ENCODE peak calls at places on chromosomes 6 and 20, in eight cellular contexts. V, B, X, J, H, W, A and C are unnamed samples.
A peak's percentile ranks its signal among the peaks of the same experiment; 100 is the strongest.

GRCh38 chr6:111712398-111712797 is 106.7 kb upstream of the TRAF3IP2 start:
- DNase-seq in A (peak; percentile 87), X (no peak), J (peak; percentile 47), V (no peak), W (peak; percentile 95), H (peak; percentile 75), B (no peak), C (no peak)

GRCh38 chr6:41887355-41887754 is 7.8 kb downstream of the USP49 start:
- DNase-seq in V (no peak), W (no peak), A (no peak), J (no peak), H (no peak), B (no peak), X (no peak), C (no peak)

GRCh38 chr6:140079328-140079727 is 704.9 kb upstream of the CITED2 start:
- DNase-seq in A (peak; percentile 90), B (no peak), H (peak; percentile 97), W (peak; percentile 98), V (no peak), X (no peak), J (no peak), C (no peak)

GRCh38 chr6:155187994-155188706 is 75.7 kb upstream of the CLDN20 start:
- DNase-seq in W (no peak), V (no peak), X (no peak), H (peak; percentile 31), A (peak; percentile 28), B (no peak), J (no peak), C (no peak)

GRCh38 chr6:110560239-110561015 is 84.0 kb upstream of the SLC22A16 start:
- DNase-seq in W (no peak), J (no peak), B (no peak), X (no peak), H (no peak), V (no peak), A (no peak), C (no peak)

GRCh38 chr20:51574248-51575033 is 31.9 kb upstream of the NFATC2 start:
- DNase-seq in W (peak; percentile 2), H (no peak), J (no peak), V (no peak), B (no peak), X (no peak), A (no peak), C (no peak)

GRCh38 chr6:6243846-6244245 is 76.6 kb downstream of the F13A1 start:
- DNase-seq in B (no peak), H (no peak), A (no peak), J (no peak), W (no peak), X (no peak), V (no peak), C (no peak)

GRCh38 chr6:21856844-21857243 is 263.3 kb downstream of the SOX4 start:
- DNase-seq in J (no peak), V (no peak), H (peak; percentile 25), B (no peak), W (peak; percentile 45), X (no peak), A (no peak), C (no peak)

GRCh38 chr20:58645277-58645968 is 5.7 kb upstream of the STX16 start:
- DNase-seq in X (no peak), W (peak; percentile 62), J (no peak), A (no peak), H (peak; percentile 64), B (no peak), V (no peak), C (no peak)

GRCh38 chr6:30152019-30152673 is 8.9 kb downstream of the TRIM10 start:
- DNase-seq in A (no peak), X (no peak), B (no peak), W (no peak), J (no peak), V (no peak), H (no peak), C (no peak)

GRCh38 chr20:41249781-41250281 is 67.7 kb downstream of the ZHX3 start:
- DNase-seq in H (peak; percentile 79), A (peak; percentile 45), X (no peak), J (peak; percentile 22), B (no peak), W (peak; percentile 82), V (no peak), C (no peak)

GRCh38 chr6:146871613-146872465 is 273.1 kb downstream of the ADGB start:
- DNase-seq in H (no peak), A (no peak), W (no peak), X (no peak), V (no peak), B (no peak), J (no peak), C (no peak)

GRCh38 chr20:31566658-31567379 is 38.3 kb upstream of the ID1 start:
- DNase-seq in H (no peak), X (no peak), V (no peak), W (no peak), A (no peak), B (no peak), J (no peak), C (no peak)

GRCh38 chr6:130900913-130901312 is 73.7 kb downstream of the SMLR1 start:
- DNase-seq in B (peak; percentile 6), J (no peak), H (peak; percentile 65), V (no peak), X (no peak), W (peak; percentile 67), A (peak; percentile 81), C (no peak)

GRCh38 chr6:108961985-108962384 is 113.8 kb downstream of the ARMC2 start:
- DNase-seq in B (no peak), W (peak; percentile 76), H (peak; percentile 87), V (no peak), A (peak; percentile 6), J (no peak), X (no peak), C (no peak)

GRCh38 chr6:122565708-122566107 is 44.5 kb upstream of the PKIB start:
- DNase-seq in B (no peak), X (no peak), A (no peak), V (no peak), W (no peak), H (no peak), J (no peak), C (no peak)

GRCh38 chr6:43268348-43268685 is 25.0 kb downstream of the TTBK1 start:
- DNase-seq in W (no peak), X (no peak), H (no peak), V (no peak), B (no peak), J (no peak), A (no peak), C (no peak)

GRCh38 chr6:71288228-71289038 is at the start of gene OGFRL1:
- DNase-seq in H (peak; percentile 78), X (peak; percentile 79), A (peak; percentile 36), J (peak; percentile 86), B (peak; percentile 57), W (peak; percentile 76), V (peak; percentile 25), C (peak; percentile 44)

GRCh38 chr6:107198631-107199416 is 83.5 kb upstream of the BEND3 start:
- DNase-seq in B (no peak), V (no peak), X (no peak), J (no peak), H (no peak), W (no peak), A (no peak), C (no peak)

GRCh38 chr6:135062735-135063134 is 8.1 kb upstream of the HBS1L start:
- DNase-seq in W (no peak), B (no peak), J (no peak), V (no peak), A (no peak), H (no peak), X (no peak), C (no peak)
- TF ChIP-seq CTCF in W (no peak), B (no peak), J (no peak), V (no peak), A (no peak), H (no peak), X (no peak), C (no peak)

DNA sequence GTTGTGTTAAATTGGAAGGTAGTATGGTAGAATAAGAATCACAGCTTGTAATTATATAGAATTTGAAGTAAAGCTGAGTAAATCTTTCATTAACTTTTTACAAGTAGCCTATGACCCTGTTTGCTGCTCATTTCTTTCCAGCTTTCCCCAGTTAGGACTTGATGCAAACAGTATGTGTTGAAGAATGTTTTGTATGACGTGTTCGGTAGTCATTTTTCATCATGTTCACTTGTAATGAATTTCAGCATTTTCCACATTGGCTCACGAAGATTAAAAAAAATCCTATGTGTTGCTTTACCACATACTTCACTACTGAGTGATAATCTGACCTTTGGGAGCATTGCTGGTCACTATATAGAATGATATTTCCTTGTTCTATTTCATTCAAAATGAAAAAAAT is 162.4 kb downstream of the CDKAL1 start:
- DNase-seq in X (no peak), J (no peak), V (no peak), A (peak; percentile 28), H (peak; percentile 84), B (no peak), W (peak; percentile 62), C (no peak)
- TF ChIP-seq CTCF in X (no peak), J (no peak), V (no peak), A (no peak), H (no peak), B (no peak), W (no peak), C (no peak)

GRCh38 chr20:63957690-63958441 is 1.6 kb upstream of the UCKL1 start:
- DNase-seq in B (no peak), V (no peak), J (no peak), W (no peak), X (no peak), A (no peak), H (peak; percentile 64), C (no peak)

GRCh38 chr20:63957004-63957689 is 931 bp upstream of the UCKL1 start:
- DNase-seq in B (peak; percentile 87), W (peak; percentile 75), H (peak; percentile 75), X (no peak), A (no peak), J (peak; percentile 64), V (no peak), C (peak; percentile 94)

GRCh38 chr20:63956664-63957003 is 418 bp upstream of the UCKL1 start:
- DNase-seq in V (no peak), W (no peak), B (no peak), H (no peak), X (no peak), J (no peak), A (no peak), C (no peak)

GRCh38 chr20:63955281-63955845 is 853 bp downstream of the UCKL1 start:
- DNase-seq in B (no peak), V (no peak), W (no peak), X (no peak), J (peak; percentile 52), A (no peak), H (peak; percentile 33), C (peak; percentile 68)

GRCh38 chr20:63955846-63956663 is at the start of gene UCKL1:
- DNase-seq in J (peak; percentile 94), X (peak; percentile 94), V (peak; percentile 70), W (peak; percentile 94), B (peak; percentile 81), A (peak; percentile 79), H (peak; percentile 94), C (peak; percentile 94)
- TF ChIP-seq CTCF in J (no peak), X (no peak), V (no peak), W (no peak), B (no peak), A (no peak), H (no peak), C (no peak)

DNA sequence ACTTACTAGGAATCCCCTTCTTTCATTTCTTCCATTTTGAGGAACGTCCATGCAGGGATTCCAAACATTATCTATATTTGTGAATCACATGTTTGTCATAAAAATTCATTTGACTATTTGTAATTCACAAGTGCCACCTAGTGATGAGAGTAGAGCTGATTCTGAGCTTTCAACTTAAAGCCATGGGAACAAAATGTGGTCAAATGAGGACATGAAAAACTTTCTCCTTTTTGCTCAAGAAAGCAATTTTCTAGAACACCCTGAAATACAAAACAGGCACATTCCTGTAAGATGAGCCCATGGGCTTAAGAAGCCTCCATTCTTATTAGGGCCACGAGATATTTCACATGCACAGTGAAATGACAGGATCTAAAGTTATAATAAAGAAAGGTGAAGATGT is 12.3 kb downstream of the MAP3K7 start:
- DNase-seq in V (no peak), W (peak; percentile 85), H (peak; percentile 28), A (peak; percentile 9), J (no peak), X (no peak), B (no peak), C (no peak)
- TF ChIP-seq CTCF in V (no peak), W (peak; percentile 43), H (no peak), A (no peak), J (peak; percentile 14), X (no peak), B (no peak), C (peak; percentile 21)